ENCODE peak calls at places on chromosomes 3 and 15, in four cellular contexts. D is A549, Z is cardiac muscle cell, H is astrocyte of the spinal cord. W is an unnamed sample.

GRCh38 chr15:68027388-68027787 is 26.7 kb upstream of the PIAS1 start:
- DNase-seq in Z (no peak), D (no peak), H (no peak), W (no peak)

GRCh38 chr3:130973401-130973800 is 53.2 kb downstream of the ASTE1 start:
- DNase-seq in Z (no peak), D (no peak), H (no peak), W (no peak)

GRCh38 chr3:197082871-197083270 is 53.3 kb upstream of the MELTF start:
- DNase-seq in Z (no peak), H (peak), D (no peak), W (no peak)

GRCh38 chr15:90482124-90483011 is 47.4 kb upstream of the CRTC3 start:
- DNase-seq in Z (peak), H (peak), D (peak), W (peak)

GRCh38 chr3:61725851-61726333 is 164.5 kb downstream of the PTPRG start:
- DNase-seq in H (peak), Z (peak), D (no peak), W (no peak)

GRCh38 chr3:149291178-149291577 is 42.3 kb downstream of the TM4SF18 start:
- DNase-seq in Z (no peak), H (no peak), D (no peak), W (no peak)

GRCh38 chr15:80234883-80235282 is 17.1 kb downstream of the CTXND1 start:
- DNase-seq in Z (peak), D (peak), H (no peak), W (peak)

GRCh38 chr3:58585005-58585786 is 8.0 kb upstream of the FAM107A start:
- DNase-seq in H (peak), D (peak), Z (peak), W (peak)

GRCh38 chr3:148999806-149000205 is 8.5 kb downstream of the GYG1 start:
- DNase-seq in D (no peak), H (no peak), Z (peak), W (no peak)

GRCh38 chr3:50008931-50009330 is 69.0 kb downstream of the RBM6 start:
- DNase-seq in Z (no peak), H (peak), D (no peak), W (peak)

GRCh38 chr15:45387379-45388007 is 9.1 kb upstream of the GATM start:
- DNase-seq in Z (no peak), D (no peak), H (no peak), W (peak)

GRCh38 chr15:39852237-39852636 is 67.8 kb downstream of the GPR176 start:
- DNase-seq in H (peak), D (no peak), Z (no peak), W (no peak)

GRCh38 chr15:95511680-95512079 is 818.8 kb upstream of the NR2F2 start:
- DNase-seq in D (no peak), H (no peak), Z (no peak), W (peak)

GRCh38 chr3:171334465-171334811 is 125.8 kb downstream of the TNIK start:
- DNase-seq in Z (no peak), H (no peak), D (no peak), W (no peak)

GRCh38 chr3:171712168-171712938 is 97.9 kb downstream of the PLD1 start:
- DNase-seq in Z (no peak), D (peak), H (peak), W (no peak)

GRCh38 chr3:155995525-155996370 is 124.6 kb upstream of the KCNAB1 start:
- DNase-seq in D (peak), H (peak), Z (peak), W (peak)

GRCh38 chr3:46881819-46882376 is 4.4 kb downstream of the PTH1R start:
- DNase-seq in H (no peak), Z (peak), D (no peak), W (no peak)

GRCh38 chr3:46882377-46883015 is 5.0 kb downstream of the PTH1R start:
- DNase-seq in H (peak), D (no peak), Z (peak), W (no peak)

GRCh38 chr3:46883252-46884185 is 6.0 kb downstream of the PTH1R start:
- DNase-seq in H (no peak), D (no peak), Z (peak), W (no peak)

GRCh38 chr3:46878796-46879436 is 1.4 kb downstream of the PTH1R start:
- DNase-seq in D (no peak), H (no peak), Z (peak), W (peak)

DNA sequence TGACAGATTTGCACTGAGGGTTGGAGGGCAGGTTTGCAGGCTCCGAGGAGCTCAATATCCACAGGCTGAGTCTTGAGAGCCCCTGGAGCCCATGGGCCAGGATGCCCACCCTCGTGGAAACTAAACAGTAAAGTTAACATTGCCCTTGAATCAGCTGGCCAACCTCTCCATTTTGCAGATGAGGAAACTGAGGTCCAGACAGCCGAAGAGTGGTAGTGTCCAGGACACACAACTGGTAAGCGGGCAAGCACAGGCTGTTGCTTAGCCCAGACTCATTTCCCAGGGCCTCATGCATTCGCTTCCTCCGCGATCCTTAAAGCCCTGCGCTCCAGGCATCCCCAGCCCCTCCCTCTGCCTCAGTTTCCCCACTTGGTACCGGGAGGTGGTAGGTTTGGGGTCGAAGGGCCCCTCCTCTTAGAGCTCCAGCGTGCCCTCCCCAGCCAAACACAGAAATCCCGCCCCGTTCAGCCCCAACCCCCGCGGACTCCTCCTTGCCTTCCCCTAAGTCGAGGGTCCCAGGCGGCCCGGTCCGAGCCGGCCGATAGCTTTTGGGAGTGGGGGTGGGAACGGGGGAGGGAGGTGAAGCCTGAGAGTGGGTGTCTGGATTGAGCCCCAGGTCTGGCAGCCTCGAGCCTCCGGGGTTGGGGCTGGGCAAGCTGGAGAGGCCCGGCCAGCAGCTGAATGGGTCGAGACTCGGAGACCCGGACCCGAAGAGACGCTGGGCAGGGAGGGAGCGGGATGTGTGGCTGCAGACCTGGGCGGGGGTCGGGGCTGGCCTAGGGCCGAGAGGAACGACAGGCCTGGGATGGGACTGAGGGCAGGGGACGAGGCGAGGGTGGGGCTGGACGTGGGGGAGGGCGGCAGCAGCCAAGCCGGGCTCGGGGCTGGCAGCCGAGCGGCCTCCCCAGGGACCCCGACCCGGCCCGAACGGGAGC is 3.6 kb downstream of the PTH1R start:
- DNase-seq in H (no peak), Z (no peak), D (no peak), W (no peak)
- H3K4me3 ChIP-seq in H (no peak), Z (peak), D (peak), W (no peak)

GRCh38 chr3:23952646-23953045 is 7.6 kb downstream of the NR1D2 start:
- DNase-seq in H (no peak), Z (no peak), D (no peak), W (no peak)
- H3K4me3 ChIP-seq in H (no peak), Z (no peak), D (no peak), W (no peak)

DNA sequence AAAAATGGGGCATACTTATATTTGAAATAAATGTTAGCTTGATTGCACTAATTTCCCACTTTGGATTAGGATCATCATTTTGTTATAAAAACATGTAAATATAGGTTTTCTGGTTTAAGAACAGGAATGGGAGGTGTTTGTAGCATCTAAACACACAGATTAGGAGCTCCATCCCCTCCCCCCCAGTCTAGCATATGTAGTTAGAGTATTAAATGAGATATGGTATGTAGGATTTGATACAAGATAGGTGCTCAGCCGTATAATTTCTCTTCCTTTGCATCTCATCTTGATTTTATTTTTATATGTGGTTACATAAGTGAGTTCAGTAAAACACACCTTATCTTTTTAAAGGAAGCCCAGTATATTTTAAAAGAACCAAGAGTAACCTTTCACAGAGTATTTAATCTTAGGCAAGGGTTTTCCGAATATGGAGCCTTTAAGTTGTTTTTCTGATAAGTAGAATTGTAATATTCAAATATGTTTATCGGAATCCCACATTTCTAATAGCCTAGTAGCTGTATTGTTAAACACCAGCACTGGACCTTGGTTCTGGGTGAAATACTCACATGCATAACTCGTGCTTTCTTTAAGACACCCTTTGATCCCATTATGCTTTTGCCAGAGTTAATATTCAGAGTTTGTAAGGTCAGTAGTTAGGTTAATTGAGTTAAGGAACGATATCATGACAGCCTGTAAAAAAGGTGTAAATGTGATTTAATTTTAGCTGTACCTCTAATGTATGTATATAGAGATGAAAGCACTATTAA is 2.3 kb downstream of the SLC25A36 start:
- DNase-seq in Z (no peak), H (no peak), D (no peak), W (no peak)
- H3K4me3 ChIP-seq in Z (peak), H (no peak), D (no peak), W (peak)

GRCh38 chr3:114739627-114740026 is 407.5 kb downstream of the ZBTB20 start:
- DNase-seq in D (no peak), Z (no peak), H (no peak), W (no peak)

GRCh38 chr3:114746502-114746901 is 400.6 kb downstream of the ZBTB20 start:
- DNase-seq in D (no peak), H (no peak), Z (no peak), W (no peak)

GRCh38 chr3:114741066-114741465 is 406.0 kb downstream of the ZBTB20 start:
- DNase-seq in D (no peak), Z (no peak), H (peak), W (no peak)

GRCh38 chr3:114743746-114744145 is 403.3 kb downstream of the ZBTB20 start:
- DNase-seq in D (no peak), Z (no peak), H (no peak), W (no peak)

GRCh38 chr3:114745322-114746240 is 401.5 kb downstream of the ZBTB20 start:
- DNase-seq in D (peak), Z (no peak), H (peak), W (peak)
- H3K4me3 ChIP-seq in D (peak), Z (no peak), H (no peak), W (no peak)

GRCh38 chr3:186933801-186934200 is 3.5 kb downstream of the ST6GAL1 start:
- DNase-seq in Z (no peak), H (no peak), D (no peak), W (no peak)
- H3K4me3 ChIP-seq in Z (no peak), H (no peak), D (no peak), W (no peak)

DNA sequence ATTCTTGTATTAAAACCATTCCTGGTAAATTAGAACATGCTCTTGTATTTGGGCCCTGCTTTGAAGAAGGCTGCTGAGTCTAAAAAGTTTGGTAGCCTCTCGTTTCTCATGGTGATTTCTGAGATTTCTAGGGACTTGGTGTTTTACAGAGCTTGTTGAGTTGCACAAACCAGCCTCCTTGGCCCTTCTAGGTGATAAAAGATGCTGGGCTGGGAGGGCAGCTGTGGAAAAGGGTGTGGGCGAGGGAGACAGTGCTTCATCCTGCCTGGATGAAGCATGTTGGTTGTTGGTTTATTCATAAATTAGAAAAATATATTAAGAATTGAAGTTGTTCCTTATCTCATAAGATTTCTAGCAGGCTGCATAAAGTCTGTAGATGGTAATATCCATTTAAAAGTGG is 151.7 kb downstream of the IGF1R start:
- DNase-seq in Z (no peak), H (peak), D (no peak), W (no peak)
- H3K4me3 ChIP-seq in Z (no peak), H (no peak), D (peak), W (no peak)

GRCh38 chr3:55896155-55896554 is 409.0 kb upstream of the WNT5A start:
- DNase-seq in D (no peak), H (no peak), Z (no peak), W (no peak)
- H3K4me3 ChIP-seq in D (no peak), H (no peak), Z (no peak), W (no peak)

DNA sequence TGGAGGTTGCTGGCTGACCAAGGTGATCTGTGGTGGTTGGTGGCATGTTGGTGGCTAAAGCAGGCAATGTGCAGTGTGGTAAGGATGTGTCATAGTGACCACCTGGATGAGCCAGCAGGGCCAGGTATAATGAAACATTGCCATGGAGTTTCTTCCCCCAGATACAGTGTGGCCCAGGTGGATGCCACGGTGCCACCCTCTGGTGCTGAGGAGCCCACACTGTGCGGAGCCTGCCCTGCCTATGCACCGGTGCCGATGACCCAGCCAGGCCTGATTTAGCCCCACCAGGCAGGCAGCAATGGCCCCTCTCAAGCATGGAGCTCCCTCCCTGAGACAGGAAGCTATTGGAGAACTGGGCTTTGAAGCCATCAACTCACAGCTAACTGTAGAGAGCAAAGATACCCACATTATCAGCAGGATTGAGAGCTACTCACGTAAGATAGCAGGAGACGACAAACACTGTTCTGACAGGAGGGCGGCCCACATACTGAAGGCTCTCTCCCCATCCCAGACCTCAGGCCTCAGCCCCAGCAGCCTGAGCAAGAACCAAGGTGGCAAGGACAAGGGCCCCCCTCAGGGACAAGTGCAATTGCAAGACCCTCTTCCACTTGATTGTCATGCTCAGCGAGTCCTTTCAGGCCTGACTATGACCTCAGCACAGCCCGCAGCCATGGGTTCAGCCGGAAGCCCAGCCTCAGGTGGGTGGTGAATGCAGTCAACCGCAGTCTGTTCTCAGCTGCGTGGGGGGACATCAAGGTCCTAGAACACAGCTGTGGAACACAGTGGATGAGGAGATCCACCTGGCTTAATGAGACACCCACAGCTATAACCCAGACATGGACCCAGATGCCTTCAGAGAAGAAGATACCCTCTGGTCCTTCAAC is 82.8 kb upstream of the CDV3 start:
- DNase-seq in H (no peak), Z (no peak), D (no peak), W (peak)
- H3K4me3 ChIP-seq in H (no peak), Z (no peak), D (no peak), W (no peak)

DNA sequence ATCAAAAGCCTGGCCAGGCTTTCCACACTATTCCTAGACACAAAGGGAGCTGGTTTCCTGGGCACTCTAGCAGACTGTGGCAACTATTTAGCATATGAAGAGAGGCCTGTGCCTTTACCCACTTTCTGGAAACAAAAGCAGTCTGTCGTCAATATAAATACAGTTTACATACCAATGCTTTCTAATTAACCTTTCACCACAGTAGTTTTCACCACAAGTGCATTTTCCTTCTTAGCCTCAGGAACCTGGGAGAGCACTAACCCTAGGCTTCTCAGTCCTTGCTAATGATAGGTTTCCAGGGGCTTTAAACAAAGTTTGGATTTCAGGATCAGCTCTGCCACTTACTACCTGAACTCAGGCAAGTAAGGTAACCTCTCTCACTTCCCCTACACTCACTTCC is 499.1 kb downstream of the MAGI1 start:
- DNase-seq in H (no peak), Z (no peak), D (no peak), W (no peak)
- H3K4me3 ChIP-seq in H (no peak), Z (no peak), D (no peak), W (no peak)

W was measured in PC-3.